ENCODE peak calls at places on chromosomes 13 and 19, in nine cellular contexts. Q is HFF-Myc, L is stomach, D is tibial nerve, V is fibroblast of mammary gland, K is thoracic aorta, M is IMR-90, N is GM06990, P is H7. U is an unnamed sample.

GRCh38 chr13:66855110-66855509 is 375.0 kb downstream of the PCDH9 start:
- DNase-seq in Q (no peak), L (no peak), D (no peak), V (peak), K (no peak), M (no peak), N (no peak), P (no peak), U (no peak)

GRCh38 chr19:1747285-1748114 is 5.8 kb upstream of the ONECUT3 start:
- DNase-seq in Q (peak), L (peak), D (no peak), V (peak), K (no peak), M (peak), N (peak), P (peak), U (peak)

GRCh38 chr19:35220315-35220921 is 8.1 kb downstream of the FAM187B start:
- DNase-seq in Q (no peak), L (no peak), D (no peak), V (no peak), K (no peak), M (no peak), N (no peak), P (peak), U (no peak)

GRCh38 chr13:38902551-38902950 is 88.1 kb downstream of the STOML3 start:
- DNase-seq in Q (no peak), L (no peak), D (no peak), V (no peak), K (no peak), M (no peak), N (no peak), P (no peak), U (no peak)

GRCh38 chr13:80400834-80401450 is 60.0 kb upstream of the SPRY2 start:
- DNase-seq in Q (no peak), L (no peak), D (no peak), V (no peak), K (no peak), M (no peak), N (no peak), P (no peak), U (no peak)

GRCh38 chr19:38806371-38806770 is 6.4 kb downstream of the LGALS4 start:
- DNase-seq in Q (no peak), L (no peak), D (no peak), V (no peak), K (no peak), M (no peak), N (no peak), P (no peak), U (no peak)

GRCh38 chr13:94829801-94830200 is 117.5 kb upstream of the SOX21 start:
- DNase-seq in Q (no peak), L (no peak), D (no peak), V (no peak), K (no peak), M (no peak), N (no peak), P (no peak), U (no peak)

GRCh38 chr13:90445179-90445578 is 902.3 kb upstream of the MIR17HG start:
- DNase-seq in Q (peak), L (no peak), D (no peak), V (peak), K (no peak), M (peak), N (no peak), P (no peak), U (peak)

GRCh38 chr19:51271015-51271600 is 20.2 kb downstream of the SIGLECL1 start:
- DNase-seq in Q (no peak), L (no peak), D (no peak), V (peak), K (no peak), M (no peak), N (no peak), P (peak), U (no peak)

GRCh38 chr13:110236831-110237261 is 70.1 kb downstream of the COL4A1 start:
- DNase-seq in Q (no peak), L (no peak), D (no peak), V (no peak), K (no peak), M (no peak), N (no peak), P (no peak), U (no peak)

GRCh38 chr13:27170221-27170520 is 1.4 kb downstream of the USP12 start:
- DNase-seq in Q (no peak), L (no peak), D (no peak), V (peak), K (no peak), M (peak), N (peak), P (no peak), U (no peak)

GRCh38 chr19:38654478-38655079 is 7.1 kb downstream of the ACTN4 start:
- DNase-seq in Q (no peak), L (no peak), D (no peak), V (no peak), K (no peak), M (peak), N (no peak), P (no peak), U (no peak)

GRCh38 chr13:98648141-98648540 is 71.2 kb upstream of the STK24 start:
- DNase-seq in Q (no peak), L (no peak), D (no peak), V (no peak), K (no peak), M (no peak), N (no peak), P (no peak), U (no peak)

GRCh38 chr13:98648676-98649075 is 71.8 kb upstream of the STK24 start:
- DNase-seq in Q (no peak), L (no peak), D (no peak), V (peak), K (no peak), M (no peak), N (no peak), P (no peak), U (no peak)

GRCh38 chr13:98647121-98647520 is 70.2 kb upstream of the STK24 start:
- DNase-seq in Q (no peak), L (no peak), D (no peak), V (no peak), K (no peak), M (no peak), N (no peak), P (no peak), U (no peak)

GRCh38 chr13:98641075-98641474 is 64.2 kb upstream of the STK24 start:
- DNase-seq in Q (no peak), L (no peak), D (no peak), V (no peak), K (no peak), M (no peak), N (no peak), P (no peak), U (no peak)

DNA sequence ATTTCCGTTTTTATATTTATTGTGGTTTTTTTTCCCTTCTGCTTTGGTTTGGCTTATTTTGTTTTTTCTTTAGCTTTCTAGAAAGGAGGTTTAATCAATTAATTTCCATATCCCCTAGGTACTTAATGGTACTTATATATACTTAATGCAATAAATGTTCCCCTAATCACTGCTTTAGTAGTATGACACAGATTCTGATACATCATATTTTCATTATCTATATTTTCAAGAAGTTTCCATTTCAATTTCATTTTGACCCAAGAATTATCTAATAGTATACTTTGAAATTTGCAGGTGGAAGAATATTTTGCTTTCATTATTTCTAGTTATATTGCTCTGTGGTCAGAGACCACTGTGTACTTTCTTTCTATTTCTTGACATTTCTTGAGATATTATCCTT is 66.6 kb upstream of the STK24 start:
- DNase-seq in Q (no peak), L (no peak), D (no peak), V (no peak), K (no peak), M (no peak), N (no peak), P (no peak), U (no peak)
- H3K4me3 ChIP-seq in Q (no peak), L (no peak), D (no peak), V (no peak), K (no peak), M (no peak), N (no peak), P (no peak), U (no peak)

GRCh38 chr13:45219123-45219891 is 18.5 kb upstream of the KCTD4 start:
- DNase-seq in Q (no peak), L (no peak), D (no peak), V (no peak), K (no peak), M (no peak), N (no peak), P (no peak), U (no peak)
- H3K4me3 ChIP-seq in Q (no peak), L (no peak), D (no peak), V (no peak), K (no peak), M (no peak), N (no peak), P (no peak), U (no peak)

GRCh38 chr13:113753171-113753570 is 5.9 kb upstream of the TMEM255B start:
- DNase-seq in Q (no peak), L (no peak), D (no peak), V (no peak), K (no peak), M (no peak), N (no peak), P (no peak), U (no peak)
- H3K4me3 ChIP-seq in Q (no peak), L (no peak), D (no peak), V (no peak), K (no peak), M (no peak), N (no peak), P (no peak), U (no peak)

DNA sequence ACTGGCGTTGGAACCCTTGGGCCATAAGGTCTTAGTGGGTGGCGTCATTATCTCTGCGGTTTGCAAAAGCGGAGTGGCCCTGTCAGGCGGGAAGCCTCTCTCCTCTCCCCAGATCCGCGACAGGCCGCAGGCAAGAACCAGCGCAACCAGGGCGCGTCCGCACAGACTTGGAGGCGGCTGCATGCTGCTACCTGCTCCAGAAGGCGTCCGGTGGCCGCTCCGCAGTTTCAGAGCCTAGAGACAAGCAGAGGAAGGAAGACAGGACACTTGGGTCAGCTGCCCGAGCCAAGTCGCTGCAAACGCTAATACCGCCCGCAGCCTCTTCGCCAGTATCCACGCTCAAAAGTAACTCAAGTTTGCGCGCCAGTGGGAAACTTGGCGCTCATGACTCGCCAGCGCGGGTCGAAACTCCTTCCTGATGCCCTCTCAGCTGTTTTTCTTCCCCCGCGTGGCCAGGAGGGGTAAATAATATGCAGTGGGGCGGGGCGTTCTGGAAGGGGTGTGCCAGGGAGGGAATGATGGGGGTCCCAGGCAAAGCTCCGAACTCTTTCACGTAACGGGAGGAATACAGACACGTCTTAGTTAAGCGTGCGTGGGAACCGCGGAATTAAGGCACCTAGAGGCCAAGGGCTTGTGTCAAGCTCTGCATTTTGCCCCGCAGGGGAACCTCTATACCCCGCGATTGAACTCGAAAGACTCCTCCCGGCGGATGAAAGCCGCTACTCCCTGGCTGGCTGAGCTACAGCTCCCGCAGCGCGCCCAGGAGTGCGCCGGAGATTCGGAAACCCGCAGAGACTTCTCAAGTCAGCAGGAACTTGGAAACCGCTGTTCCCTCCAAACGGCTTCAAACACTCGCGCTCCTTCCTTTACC is at the start of gene EDNRB:
- DNase-seq in Q (no peak), L (peak), D (peak), V (peak), K (no peak), M (peak), N (no peak), P (peak), U (peak)
- H3K4me3 ChIP-seq in Q (no peak), L (peak), D (peak), V (peak), K (peak), M (peak), N (peak), P (peak), U (peak)

DNA sequence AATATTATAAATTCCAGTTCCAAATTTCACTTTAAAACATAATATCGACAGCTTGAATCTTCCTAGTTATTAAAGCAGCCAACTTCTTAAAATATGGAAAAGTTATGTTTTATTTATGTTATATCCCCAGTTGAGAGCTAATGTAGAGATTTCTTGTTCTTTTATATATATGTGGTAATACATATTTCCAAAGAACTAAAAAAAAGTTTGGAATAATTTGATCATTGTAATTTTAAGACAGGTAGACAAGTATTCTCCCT is 781 bp upstream of the TBC1D4 start:
- DNase-seq in Q (no peak), L (no peak), D (no peak), V (no peak), K (no peak), M (no peak), N (no peak), P (no peak), U (no peak)
- H3K4me3 ChIP-seq in Q (peak), L (peak), D (peak), V (peak), K (peak), M (peak), N (peak), P (peak), U (peak)

DNA sequence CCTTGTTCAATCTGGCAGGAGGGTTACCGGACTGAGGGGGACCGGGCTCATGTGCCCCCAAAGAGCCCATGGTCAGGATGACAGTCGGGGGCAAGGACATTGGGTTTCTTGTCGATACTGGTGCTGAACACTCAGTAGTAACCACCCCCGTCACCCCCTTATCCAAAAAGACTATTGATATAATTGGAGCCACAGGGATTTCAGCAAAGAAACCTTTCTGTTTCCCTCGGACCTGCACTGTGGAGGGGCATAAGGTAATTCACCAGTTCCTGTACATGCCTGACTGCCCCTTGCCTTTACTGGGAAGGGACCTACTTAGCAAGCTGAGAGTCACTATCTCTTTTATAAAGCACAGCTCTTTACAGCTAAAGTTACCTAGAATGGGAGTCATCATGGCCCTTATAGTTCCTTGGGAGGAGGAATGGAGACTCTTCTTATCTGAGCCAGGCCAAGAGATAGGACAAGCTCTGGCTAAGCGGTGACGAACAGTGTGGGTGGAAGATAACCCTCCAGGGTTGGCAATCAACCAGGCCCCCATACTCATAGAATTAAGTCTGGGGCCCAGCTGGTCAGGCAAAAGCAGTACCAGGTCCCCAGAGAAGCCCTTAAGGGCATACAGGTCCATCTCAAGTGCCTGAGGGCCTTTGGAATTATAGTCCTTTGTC is 603.7 kb downstream of the UQCRFS1 start:
- DNase-seq in Q (no peak), L (no peak), D (no peak), V (no peak), K (no peak), M (no peak), N (no peak), P (no peak), U (no peak)
- H3K4me3 ChIP-seq in Q (no peak), L (no peak), D (no peak), V (no peak), K (no peak), M (no peak), N (no peak), P (no peak), U (no peak)

GRCh38 chr19:33727331-33728028 is 69.2 kb upstream of the KCTD15 start:
- DNase-seq in Q (no peak), L (no peak), D (no peak), V (no peak), K (no peak), M (no peak), N (no peak), P (peak), U (no peak)

GRCh38 chr19:33725567-33725966 is 71.1 kb upstream of the KCTD15 start:
- DNase-seq in Q (no peak), L (no peak), D (no peak), V (no peak), K (no peak), M (no peak), N (no peak), P (no peak), U (no peak)

GRCh38 chr19:33728141-33728540 is 68.5 kb upstream of the KCTD15 start:
- DNase-seq in Q (no peak), L (no peak), D (no peak), V (no peak), K (no peak), M (no peak), N (no peak), P (no peak), U (no peak)

GRCh38 chr19:33724723-33725060 is 72.0 kb upstream of the KCTD15 start:
- DNase-seq in Q (no peak), L (no peak), D (no peak), V (no peak), K (no peak), M (no peak), N (no peak), P (peak), U (no peak)

DNA sequence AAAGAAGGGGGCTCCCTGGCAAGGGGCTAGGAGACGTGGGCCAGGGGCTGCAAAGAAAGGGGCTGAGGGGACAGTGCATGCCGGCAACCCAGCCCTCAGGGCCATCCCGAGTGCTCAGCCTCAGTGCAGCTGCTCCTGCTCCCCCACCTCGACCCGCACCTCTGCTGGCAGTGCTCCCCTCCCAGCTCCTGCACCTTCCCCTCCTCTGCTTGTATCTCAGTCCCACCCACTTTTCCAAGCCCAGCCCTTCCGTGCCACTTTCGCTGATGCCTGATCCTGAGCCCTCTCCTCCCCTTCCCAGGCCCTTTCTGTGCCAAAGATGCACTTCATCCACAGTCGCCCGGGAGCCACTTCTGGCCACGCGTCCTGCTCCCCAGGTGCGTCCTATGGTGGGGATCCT is 69.9 kb upstream of the KCTD15 start:
- DNase-seq in Q (no peak), L (no peak), D (no peak), V (no peak), K (no peak), M (no peak), N (no peak), P (peak), U (no peak)
- H3K4me3 ChIP-seq in Q (no peak), L (no peak), D (no peak), V (no peak), K (no peak), M (no peak), N (no peak), P (no peak), U (no peak)

GRCh38 chr19:3027981-3028304 is 1.1 kb downstream of the TLE2 start:
- DNase-seq in Q (no peak), L (no peak), D (no peak), V (no peak), K (no peak), M (no peak), N (no peak), P (peak), U (no peak)
- H3K4me3 ChIP-seq in Q (no peak), L (peak), D (peak), V (no peak), K (peak), M (no peak), N (no peak), P (peak), U (no peak)

GRCh38 chr19:18194554-18195238 is 1.7 kb downstream of the MPV17L2 start:
- DNase-seq in Q (no peak), L (no peak), D (no peak), V (peak), K (no peak), M (peak), N (peak), P (peak), U (peak)
- H3K4me3 ChIP-seq in Q (peak), L (peak), D (peak), V (peak), K (peak), M (no peak), N (peak), P (no peak), U (peak)

GRCh38 chr19:49590971-49591730 is at the start of gene PRR12:
- DNase-seq in Q (no peak), L (peak), D (no peak), V (peak), K (no peak), M (peak), N (peak), P (peak), U (peak)
- H3K4me3 ChIP-seq in Q (peak), L (peak), D (peak), V (peak), K (peak), M (peak), N (peak), P (peak), U (peak)

U was measured in astrocyte of the cerebellum.